ENCODE peak calls at places on chromosome 21, in five cellular contexts. One of them, this sample, is unnamed.

GRCh38 chr21:45551316-45551715 is 9.1 kb upstream of the SLC19A1 start:
- DNase-seq in GM12891: no peak
- DNase-seq in hippocampal formation: no peak
- DNase-seq in CD8-positive, alpha-beta memory T cell: no peak
- DNase-seq in activated CD8-positive, alpha-beta memory T cell treated with anti-CD3 and anti-CD28 coated beads for 1 hour: no peak
- DNase-seq in this sample: no peak

GRCh38 chr21:41333752-41334151 is 17.2 kb downstream of the FAM3B start:
- DNase-seq in hippocampal formation: no peak
- DNase-seq in GM12891: no peak
- DNase-seq in activated CD8-positive, alpha-beta memory T cell treated with anti-CD3 and anti-CD28 coated beads for 1 hour: no peak
- DNase-seq in CD8-positive, alpha-beta memory T cell: no peak
- DNase-seq in this sample: no peak

GRCh38 chr21:33196956-33197374 is 32.8 kb upstream of the IFNAR2 start:
- DNase-seq in CD8-positive, alpha-beta memory T cell: peak
- DNase-seq in GM12891: no peak
- DNase-seq in activated CD8-positive, alpha-beta memory T cell treated with anti-CD3 and anti-CD28 coated beads for 1 hour: peak
- DNase-seq in hippocampal formation: peak
- DNase-seq in this sample: peak

GRCh38 chr21:38716942-38717341 is 88.8 kb upstream of the ETS2 start:
- DNase-seq in GM12891: no peak
- DNase-seq in hippocampal formation: no peak
- DNase-seq in CD8-positive, alpha-beta memory T cell: no peak
- DNase-seq in activated CD8-positive, alpha-beta memory T cell treated with anti-CD3 and anti-CD28 coated beads for 1 hour: no peak
- DNase-seq in this sample: no peak

GRCh38 chr21:28375708-28376385 is 616.8 kb downstream of the LTN1 start:
- DNase-seq in activated CD8-positive, alpha-beta memory T cell treated with anti-CD3 and anti-CD28 coated beads for 1 hour: no peak
- DNase-seq in hippocampal formation: no peak
- DNase-seq in CD8-positive, alpha-beta memory T cell: no peak
- DNase-seq in GM12891: no peak
- DNase-seq in this sample: no peak

GRCh38 chr21:45562401-45562800 is 20.2 kb upstream of the SLC19A1 start:
- DNase-seq in GM12891: no peak
- DNase-seq in activated CD8-positive, alpha-beta memory T cell treated with anti-CD3 and anti-CD28 coated beads for 1 hour: no peak
- DNase-seq in hippocampal formation: no peak
- DNase-seq in CD8-positive, alpha-beta memory T cell: no peak
- DNase-seq in this sample: no peak

GRCh38 chr21:42068256-42068545 is 2.9 kb upstream of the UMODL1 start:
- DNase-seq in activated CD8-positive, alpha-beta memory T cell treated with anti-CD3 and anti-CD28 coated beads for 1 hour: no peak
- DNase-seq in CD8-positive, alpha-beta memory T cell: no peak
- DNase-seq in GM12891: no peak
- DNase-seq in hippocampal formation: no peak
- DNase-seq in this sample: no peak

GRCh38 chr21:31781737-31782136 is 49.8 kb upstream of the SCAF4 start:
- DNase-seq in GM12891: no peak
- DNase-seq in hippocampal formation: peak
- DNase-seq in CD8-positive, alpha-beta memory T cell: no peak
- DNase-seq in activated CD8-positive, alpha-beta memory T cell treated with anti-CD3 and anti-CD28 coated beads for 1 hour: no peak
- DNase-seq in this sample: no peak

GRCh38 chr21:46158666-46159300 is 3.4 kb upstream of the FTCD start:
- DNase-seq in hippocampal formation: no peak
- DNase-seq in GM12891: no peak
- DNase-seq in CD8-positive, alpha-beta memory T cell: no peak
- DNase-seq in activated CD8-positive, alpha-beta memory T cell treated with anti-CD3 and anti-CD28 coated beads for 1 hour: no peak
- DNase-seq in this sample: no peak

GRCh38 chr21:44791993-44792392 is 9.6 kb downstream of the UBE2G2 start:
- DNase-seq in GM12891: no peak
- DNase-seq in activated CD8-positive, alpha-beta memory T cell treated with anti-CD3 and anti-CD28 coated beads for 1 hour: no peak
- DNase-seq in CD8-positive, alpha-beta memory T cell: no peak
- DNase-seq in hippocampal formation: no peak
- DNase-seq in this sample: no peak

GRCh38 chr21:46661627-46662366 is 26.3 kb downstream of the PRMT2 start:
- DNase-seq in activated CD8-positive, alpha-beta memory T cell treated with anti-CD3 and anti-CD28 coated beads for 1 hour: no peak
- DNase-seq in CD8-positive, alpha-beta memory T cell: no peak
- DNase-seq in GM12891: no peak
- DNase-seq in hippocampal formation: no peak
- DNase-seq in this sample: no peak

GRCh38 chr21:46059195-46059594 is 38.7 kb upstream of the COL6A2 start:
- DNase-seq in hippocampal formation: no peak
- DNase-seq in CD8-positive, alpha-beta memory T cell: no peak
- DNase-seq in activated CD8-positive, alpha-beta memory T cell treated with anti-CD3 and anti-CD28 coated beads for 1 hour: no peak
- DNase-seq in GM12891: no peak
- DNase-seq in this sample: no peak

GRCh38 chr21:17071093-17071492 is 441.8 kb upstream of the CXADR start:
- DNase-seq in hippocampal formation: no peak
- DNase-seq in activated CD8-positive, alpha-beta memory T cell treated with anti-CD3 and anti-CD28 coated beads for 1 hour: no peak
- DNase-seq in GM12891: no peak
- DNase-seq in CD8-positive, alpha-beta memory T cell: no peak
- DNase-seq in this sample: no peak

GRCh38 chr21:33855190-33855589 is 60.4 kb downstream of the ATP5PO start:
- DNase-seq in GM12891: no peak
- DNase-seq in CD8-positive, alpha-beta memory T cell: no peak
- DNase-seq in hippocampal formation: no peak
- DNase-seq in activated CD8-positive, alpha-beta memory T cell treated with anti-CD3 and anti-CD28 coated beads for 1 hour: no peak
- DNase-seq in this sample: no peak

GRCh38 chr21:18951291-18952038 is 547.9 kb upstream of the TMPRSS15 start:
- DNase-seq in GM12891: no peak
- DNase-seq in CD8-positive, alpha-beta memory T cell: no peak
- DNase-seq in hippocampal formation: peak
- DNase-seq in activated CD8-positive, alpha-beta memory T cell treated with anti-CD3 and anti-CD28 coated beads for 1 hour: no peak
- DNase-seq in this sample: no peak

GRCh38 chr21:41966872-41967621 is 13.2 kb upstream of the C2CD2 start:
- DNase-seq in hippocampal formation: no peak
- DNase-seq in GM12891: no peak
- DNase-seq in CD8-positive, alpha-beta memory T cell: no peak
- DNase-seq in activated CD8-positive, alpha-beta memory T cell treated with anti-CD3 and anti-CD28 coated beads for 1 hour: no peak
- DNase-seq in this sample: no peak

GRCh38 chr21:46411691-46412090 is 47.0 kb upstream of the DIP2A start:
- DNase-seq in GM12891: no peak
- DNase-seq in activated CD8-positive, alpha-beta memory T cell treated with anti-CD3 and anti-CD28 coated beads for 1 hour: no peak
- DNase-seq in CD8-positive, alpha-beta memory T cell: no peak
- DNase-seq in hippocampal formation: no peak
- DNase-seq in this sample: no peak

GRCh38 chr21:16532841-16533240 is 803.1 kb downstream of the USP25 start:
- DNase-seq in GM12891: no peak
- DNase-seq in CD8-positive, alpha-beta memory T cell: no peak
- DNase-seq in activated CD8-positive, alpha-beta memory T cell treated with anti-CD3 and anti-CD28 coated beads for 1 hour: no peak
- DNase-seq in hippocampal formation: no peak
- DNase-seq in this sample: no peak

GRCh38 chr21:42381347-42381984 is 14.4 kb downstream of the TMPRSS3 start:
- DNase-seq in hippocampal formation: no peak
- DNase-seq in CD8-positive, alpha-beta memory T cell: no peak
- DNase-seq in GM12891: no peak
- DNase-seq in activated CD8-positive, alpha-beta memory T cell treated with anti-CD3 and anti-CD28 coated beads for 1 hour: no peak
- DNase-seq in this sample: no peak

GRCh38 chr21:38367646-38368045 is 110.9 kb downstream of the KCNJ15 start:
- DNase-seq in GM12891: no peak
- DNase-seq in CD8-positive, alpha-beta memory T cell: no peak
- DNase-seq in activated CD8-positive, alpha-beta memory T cell treated with anti-CD3 and anti-CD28 coated beads for 1 hour: no peak
- DNase-seq in hippocampal formation: no peak
- DNase-seq in this sample: no peak

GRCh38 chr21:27722095-27722494 is 755.2 kb upstream of the ADAMTS5 start:
- DNase-seq in CD8-positive, alpha-beta memory T cell: no peak
- DNase-seq in activated CD8-positive, alpha-beta memory T cell treated with anti-CD3 and anti-CD28 coated beads for 1 hour: no peak
- DNase-seq in hippocampal formation: no peak
- DNase-seq in GM12891: no peak
- DNase-seq in this sample: no peak

GRCh38 chr21:45541221-45542039 is 810 bp downstream of the SLC19A1 start:
- DNase-seq in hippocampal formation: peak
- DNase-seq in CD8-positive, alpha-beta memory T cell: peak
- DNase-seq in GM12891: peak
- DNase-seq in activated CD8-positive, alpha-beta memory T cell treated with anti-CD3 and anti-CD28 coated beads for 1 hour: peak
- DNase-seq in this sample: no peak

GRCh38 chr21:36194024-36194423 is 37.4 kb downstream of the DOP1B start:
- DNase-seq in hippocampal formation: no peak
- DNase-seq in activated CD8-positive, alpha-beta memory T cell treated with anti-CD3 and anti-CD28 coated beads for 1 hour: no peak
- DNase-seq in CD8-positive, alpha-beta memory T cell: no peak
- DNase-seq in GM12891: no peak
- DNase-seq in this sample: no peak

GRCh38 chr21:42567861-42568260 is 54.2 kb downstream of the SLC37A1 start:
- DNase-seq in hippocampal formation: no peak
- DNase-seq in CD8-positive, alpha-beta memory T cell: no peak
- DNase-seq in GM12891: no peak
- DNase-seq in activated CD8-positive, alpha-beta memory T cell treated with anti-CD3 and anti-CD28 coated beads for 1 hour: no peak
- DNase-seq in this sample: no peak

GRCh38 chr21:35178812-35179211 is 129.7 kb upstream of the RUNX1 start:
- DNase-seq in activated CD8-positive, alpha-beta memory T cell treated with anti-CD3 and anti-CD28 coated beads for 1 hour: no peak
- DNase-seq in hippocampal formation: no peak
- DNase-seq in CD8-positive, alpha-beta memory T cell: no peak
- DNase-seq in GM12891: no peak
- DNase-seq in this sample: no peak

GRCh38 chr21:35925497-35925896 is 134.8 kb downstream of the SETD4 start:
- DNase-seq in activated CD8-positive, alpha-beta memory T cell treated with anti-CD3 and anti-CD28 coated beads for 1 hour: no peak
- DNase-seq in GM12891: no peak
- DNase-seq in CD8-positive, alpha-beta memory T cell: no peak
- DNase-seq in hippocampal formation: no peak
- DNase-seq in this sample: no peak

GRCh38 chr21:34576043-34576466 is 38.9 kb downstream of the RCAN1 start:
- DNase-seq in hippocampal formation: no peak
- DNase-seq in GM12891: no peak
- DNase-seq in CD8-positive, alpha-beta memory T cell: no peak
- DNase-seq in activated CD8-positive, alpha-beta memory T cell treated with anti-CD3 and anti-CD28 coated beads for 1 hour: no peak
- DNase-seq in this sample: no peak

GRCh38 chr21:42779431-42779861 is 99.9 kb downstream of the WDR4 start:
- DNase-seq in activated CD8-positive, alpha-beta memory T cell treated with anti-CD3 and anti-CD28 coated beads for 1 hour: no peak
- DNase-seq in CD8-positive, alpha-beta memory T cell: no peak
- DNase-seq in GM12891: no peak
- DNase-seq in hippocampal formation: no peak
- DNase-seq in this sample: no peak

GRCh38 chr21:34065015-34065414 is 8.4 kb upstream of the MRPS6 start:
- DNase-seq in CD8-positive, alpha-beta memory T cell: no peak
- DNase-seq in hippocampal formation: no peak
- DNase-seq in activated CD8-positive, alpha-beta memory T cell treated with anti-CD3 and anti-CD28 coated beads for 1 hour: no peak
- DNase-seq in GM12891: no peak
- DNase-seq in this sample: no peak

GRCh38 chr21:41477641-41478318 is 30.2 kb downstream of the TMPRSS2 start:
- DNase-seq in CD8-positive, alpha-beta memory T cell: no peak
- DNase-seq in GM12891: no peak
- DNase-seq in hippocampal formation: peak
- DNase-seq in activated CD8-positive, alpha-beta memory T cell treated with anti-CD3 and anti-CD28 coated beads for 1 hour: no peak
- DNase-seq in this sample: no peak

GRCh38 chr21:25330266-25330665 is 277.0 kb downstream of the MRPL39 start:
- DNase-seq in CD8-positive, alpha-beta memory T cell: no peak
- DNase-seq in GM12891: no peak
- DNase-seq in activated CD8-positive, alpha-beta memory T cell treated with anti-CD3 and anti-CD28 coated beads for 1 hour: no peak
- DNase-seq in hippocampal formation: no peak
- DNase-seq in this sample: no peak

GRCh38 chr21:34531399-34531798 is 19.4 kb upstream of the KCNE1 start:
- DNase-seq in CD8-positive, alpha-beta memory T cell: no peak
- DNase-seq in hippocampal formation: no peak
- DNase-seq in activated CD8-positive, alpha-beta memory T cell treated with anti-CD3 and anti-CD28 coated beads for 1 hour: no peak
- DNase-seq in GM12891: no peak
- DNase-seq in this sample: no peak

GRCh38 chr21:44582055-44582454 is 1.7 kb upstream of the KRTAP10-5 start:
- DNase-seq in hippocampal formation: no peak
- DNase-seq in CD8-positive, alpha-beta memory T cell: no peak
- DNase-seq in activated CD8-positive, alpha-beta memory T cell treated with anti-CD3 and anti-CD28 coated beads for 1 hour: no peak
- DNase-seq in GM12891: no peak
- DNase-seq in this sample: no peak

GRCh38 chr21:25179116-25179515 is 428.2 kb downstream of the MRPL39 start:
- DNase-seq in hippocampal formation: no peak
- DNase-seq in GM12891: no peak
- DNase-seq in CD8-positive, alpha-beta memory T cell: no peak
- DNase-seq in activated CD8-positive, alpha-beta memory T cell treated with anti-CD3 and anti-CD28 coated beads for 1 hour: no peak
- DNase-seq in this sample: no peak

This sample was measured in cerebellar nuclear complex.